ENCODE peak calls at places on chromosomes 12 and 14, in seven cellular contexts. N is A549, Z is H1, V is SK-N-SH, Y is stomach, E is sigmoid colon, B is tibial nerve. G is an unnamed sample.

GRCh38 chr14:73474952-73475351 is 15.8 kb upstream of the RIOX1 start:
- DNase-seq in N (no peak), Z (no peak), Y (no peak), V (no peak), E (no peak), B (no peak), G (no peak)

GRCh38 chr12:115051378-115051777 is 367.4 kb upstream of the TBX3 start:
- DNase-seq in V (no peak), E (no peak), N (no peak), B (no peak), Z (no peak), Y (no peak), G (no peak)

GRCh38 chr12:117897379-117898161 is 71.2 kb downstream of the KSR2 start:
- DNase-seq in B (no peak), V (no peak), N (no peak), E (no peak), Z (no peak), Y (no peak), G (no peak)

GRCh38 chr12:42744539-42745156 is 155.1 kb upstream of the PRICKLE1 start:
- DNase-seq in V (no peak), N (no peak), Y (no peak), E (no peak), B (no peak), Z (no peak), G (no peak)

GRCh38 chr12:51323317-51323960 is 535 bp downstream of the BIN2 start:
- DNase-seq in E (no peak), V (no peak), N (no peak), B (no peak), Z (no peak), Y (no peak), G (no peak)

GRCh38 chr14:57492859-57493258 is 798 bp downstream of the CCDC198 start:
- DNase-seq in V (no peak), E (no peak), B (no peak), N (no peak), Z (no peak), Y (no peak), G (no peak)

GRCh38 chr14:22839159-22839779 is 2.9 kb downstream of the MMP14 start:
- DNase-seq in Y (no peak), Z (no peak), V (no peak), N (no peak), E (peak), B (no peak), G (no peak)

GRCh38 chr12:20946732-20947131 is 136.2 kb downstream of the SLCO1B3 start:
- DNase-seq in B (no peak), N (no peak), E (no peak), Y (no peak), Z (no peak), V (peak), G (no peak)

GRCh38 chr12:56995201-56995929 is 11.0 kb downstream of the ZBTB39 start:
- DNase-seq in Y (no peak), B (no peak), V (no peak), E (no peak), N (no peak), Z (no peak), G (no peak)

GRCh38 chr14:20657216-20658211 is 16.0 kb upstream of the OR6S1 start:
- DNase-seq in B (no peak), E (no peak), N (peak), Y (no peak), V (no peak), Z (peak), G (no peak)

GRCh38 chr12:57793920-57794319 is 11.3 kb downstream of the TSFM start:
- DNase-seq in E (no peak), Y (no peak), N (no peak), Z (no peak), B (no peak), V (no peak), G (no peak)

GRCh38 chr12:96986883-96987523 is 79.9 kb downstream of the NEDD1 start:
- DNase-seq in Y (no peak), Z (no peak), N (peak), E (no peak), B (no peak), V (peak), G (no peak)

GRCh38 chr14:53509227-53509822 is 356.2 kb upstream of the DDHD1 start:
- DNase-seq in Z (no peak), N (no peak), Y (no peak), V (no peak), E (peak), B (peak), G (peak)

GRCh38 chr14:33909380-33910084 is 41.3 kb downstream of the EGLN3 start:
- DNase-seq in V (no peak), Z (no peak), B (no peak), E (no peak), Y (no peak), N (no peak), G (no peak)

GRCh38 chr12:116880817-116881324 is 370 bp downstream of the HRK start:
- DNase-seq in B (no peak), Y (peak), V (peak), E (no peak), N (peak), Z (peak), G (no peak)

GRCh38 chr14:23433457-23433856 is 2.0 kb downstream of the MYH7 start:
- DNase-seq in B (no peak), Y (no peak), N (no peak), E (peak), Z (no peak), V (no peak), G (no peak)

GRCh38 chr14:92609955-92610354 is 96.4 kb downstream of the RIN3 start:
- DNase-seq in B (no peak), Y (no peak), V (no peak), N (no peak), Z (no peak), E (no peak), G (no peak)

GRCh38 chr12:89863968-89864367 is 155.3 kb upstream of the ATP2B1 start:
- DNase-seq in Z (no peak), Y (no peak), N (no peak), E (no peak), V (no peak), B (no peak), G (no peak)

GRCh38 chr12:93419388-93420034 is 22.2 kb downstream of the UBE2N start:
- DNase-seq in Y (no peak), B (no peak), V (peak), Z (no peak), N (peak), E (no peak), G (no peak)

GRCh38 chr14:31232081-31232480 is 24.5 kb upstream of the HECTD1 start:
- DNase-seq in N (no peak), E (no peak), Y (peak), Z (no peak), B (no peak), V (no peak), G (no peak)

GRCh38 chr14:31229009-31229408 is 21.4 kb upstream of the HECTD1 start:
- DNase-seq in Y (no peak), Z (no peak), N (no peak), E (no peak), B (no peak), V (no peak), G (no peak)

GRCh38 chr14:31230559-31230958 is 23.0 kb upstream of the HECTD1 start:
- DNase-seq in N (no peak), Y (no peak), V (no peak), E (no peak), Z (no peak), B (no peak), G (no peak)

GRCh38 chr14:31228533-31228932 is 20.9 kb upstream of the HECTD1 start:
- DNase-seq in B (no peak), V (no peak), E (no peak), N (no peak), Y (no peak), Z (no peak), G (no peak)

DNA sequence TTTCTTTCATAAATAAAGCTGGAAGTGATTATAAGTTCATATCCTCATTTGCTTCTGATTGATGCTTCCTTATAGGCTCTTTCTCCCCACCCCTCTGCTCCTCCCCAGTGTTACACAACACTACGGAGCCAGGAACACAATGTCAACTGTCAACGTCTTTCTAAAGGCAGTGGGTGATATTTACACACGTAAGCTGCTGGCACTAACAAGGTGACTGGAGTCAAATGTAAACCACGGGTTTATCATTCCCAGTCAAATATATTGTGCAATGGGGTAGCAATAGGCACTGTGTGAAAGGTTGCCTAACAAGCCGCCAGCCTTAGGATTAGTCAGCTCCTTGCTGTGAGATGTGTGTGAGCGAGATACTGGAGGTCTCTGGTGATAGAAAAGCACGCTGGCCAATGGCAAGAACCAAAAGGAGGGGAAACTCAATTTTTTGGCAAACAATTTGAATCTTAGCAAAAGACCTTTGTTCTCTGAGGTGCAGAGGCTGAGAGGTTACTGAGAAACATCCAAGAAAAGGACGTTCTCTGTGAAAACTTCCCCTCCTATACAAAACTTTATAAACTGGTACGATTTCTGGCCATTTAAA is 22.1 kb upstream of the HECTD1 start:
- DNase-seq in Z (no peak), Y (peak), E (peak), B (peak), V (no peak), N (peak), G (peak)
- TF ChIP-seq EP300 in Z (no peak), Y (peak), E (no peak), B (peak), V (no peak), N (peak), G (peak)

DNA sequence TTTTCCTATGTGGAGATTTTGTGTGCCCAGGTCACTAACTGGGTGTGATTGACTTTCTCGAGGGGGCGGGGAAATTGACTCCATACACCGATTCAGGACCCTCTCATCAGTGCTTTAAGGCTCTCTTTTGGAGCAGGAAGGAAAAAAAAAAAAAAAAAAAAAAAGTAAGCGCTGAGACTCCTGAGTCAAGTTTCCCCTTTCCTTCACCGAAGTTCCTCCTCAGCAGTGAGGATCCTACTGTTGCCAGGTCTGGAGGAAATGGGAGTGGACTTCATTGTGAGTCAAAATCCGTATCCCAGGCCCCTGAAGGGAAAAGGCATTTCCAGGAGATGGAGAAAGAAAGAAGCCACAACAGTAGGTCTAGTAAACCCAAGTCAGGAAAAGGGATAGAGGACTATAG is 1.4 kb downstream of the PPFIBP1 start:
- DNase-seq in E (peak), N (peak), Y (no peak), Z (no peak), B (no peak), V (no peak), G (no peak)
- H3K27ac ChIP-seq in E (peak), N (peak), Y (peak), Z (no peak), B (peak), V (peak), G (peak)

GRCh38 chr14:95300697-95301526 is 18.8 kb downstream of the CLMN start:
- DNase-seq in B (no peak), V (no peak), N (no peak), Z (no peak), Y (no peak), E (no peak), G (no peak)
- TF ChIP-seq EP300 in B (no peak), V (no peak), N (no peak), Z (no peak), Y (no peak), E (no peak), G (no peak)

GRCh38 chr14:55847766-55848165 is 267.8 kb downstream of the KTN1 start:
- DNase-seq in N (no peak), B (no peak), E (no peak), Z (no peak), V (no peak), Y (no peak), G (no peak)
- H3K27ac ChIP-seq in N (no peak), B (no peak), E (no peak), Z (no peak), V (no peak), Y (no peak), G (no peak)

GRCh38 chr12:67471810-67472209 is 176.7 kb upstream of the DYRK2 start:
- DNase-seq in Z (no peak), B (no peak), E (no peak), N (no peak), V (no peak), Y (no peak), G (no peak)

GRCh38 chr12:67472551-67472950 is 176.0 kb upstream of the DYRK2 start:
- DNase-seq in Y (no peak), N (no peak), B (no peak), Z (no peak), V (no peak), E (no peak), G (no peak)

GRCh38 chr12:67475725-67476124 is 172.8 kb upstream of the DYRK2 start:
- DNase-seq in E (no peak), B (no peak), Z (no peak), N (no peak), Y (no peak), V (no peak), G (no peak)

GRCh38 chr12:67477682-67478265 is 170.8 kb upstream of the DYRK2 start:
- DNase-seq in E (no peak), N (no peak), B (no peak), V (no peak), Y (no peak), Z (no peak), G (no peak)

DNA sequence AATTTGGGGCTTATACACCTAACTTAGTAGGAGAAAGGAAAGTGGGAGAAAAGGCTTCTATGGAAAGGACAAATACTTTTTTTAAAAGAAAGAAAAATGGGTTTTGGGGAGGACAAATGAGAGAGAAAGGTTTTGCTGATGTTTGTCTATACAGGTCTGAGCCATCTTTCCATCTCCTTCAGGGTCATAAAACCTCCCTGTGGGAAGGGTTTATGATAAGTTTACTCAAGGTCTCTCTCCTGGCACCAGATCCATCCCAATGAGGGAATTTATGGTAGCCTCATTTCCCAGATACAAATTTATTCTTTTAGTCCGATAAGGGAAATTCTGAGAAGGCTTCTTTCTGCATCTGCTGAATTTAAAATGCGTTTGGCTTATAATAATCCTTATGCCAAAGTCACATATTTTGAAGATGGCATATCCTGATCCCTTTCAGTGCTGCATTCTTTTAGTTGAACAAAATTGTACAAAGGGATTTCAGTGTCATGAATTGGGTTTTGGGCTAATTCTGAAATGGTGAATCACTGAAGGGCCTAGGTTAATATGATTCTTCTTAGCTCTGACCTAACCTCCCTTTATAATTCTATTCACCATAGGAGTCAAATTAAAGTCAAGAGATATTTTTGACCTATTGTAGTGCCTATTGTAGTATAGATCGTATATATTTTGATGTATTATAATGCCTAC is 173.5 kb upstream of the DYRK2 start:
- DNase-seq in E (no peak), V (no peak), B (no peak), Y (no peak), N (no peak), Z (no peak), G (no peak)
- TF ChIP-seq EP300 in E (no peak), V (no peak), B (no peak), Y (no peak), N (no peak), Z (no peak), G (no peak)

GRCh38 chr12:6254491-6254890 is 54.3 kb downstream of the CD9 start:
- DNase-seq in Y (no peak), V (no peak), B (no peak), N (no peak), E (no peak), Z (no peak), G (no peak)

GRCh38 chr12:6253278-6253677 is 53.1 kb downstream of the CD9 start:
- DNase-seq in N (no peak), Z (no peak), E (no peak), V (no peak), B (no peak), Y (no peak), G (no peak)

GRCh38 chr12:6250343-6250742 is 50.1 kb downstream of the CD9 start:
- DNase-seq in Y (no peak), B (no peak), V (peak), E (no peak), N (no peak), Z (no peak), G (no peak)

DNA sequence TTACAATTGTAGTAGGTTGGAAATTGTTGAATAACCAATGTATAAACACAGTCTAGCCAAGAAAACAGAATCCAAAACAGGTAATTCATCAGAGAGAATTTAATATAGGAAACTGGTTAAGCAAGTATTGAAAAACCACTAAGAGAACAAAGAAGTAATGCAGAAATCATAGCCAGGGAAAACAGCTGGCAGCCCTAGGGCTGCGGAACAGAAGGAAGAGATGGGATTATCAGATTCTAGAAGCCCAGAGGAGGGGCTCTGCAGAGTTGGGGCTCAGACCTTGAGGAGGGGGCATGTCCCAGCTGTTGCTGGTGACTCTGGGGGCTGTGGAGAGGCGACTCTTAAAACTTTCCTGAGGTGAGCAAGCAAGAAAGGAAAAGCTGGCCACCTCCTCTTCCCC is 49.4 kb downstream of the CD9 start:
- DNase-seq in N (no peak), Y (no peak), V (no peak), Z (no peak), E (no peak), B (no peak), G (no peak)
- H3K27ac ChIP-seq in N (no peak), Y (no peak), V (peak), Z (no peak), E (no peak), B (no peak), G (no peak)

DNA sequence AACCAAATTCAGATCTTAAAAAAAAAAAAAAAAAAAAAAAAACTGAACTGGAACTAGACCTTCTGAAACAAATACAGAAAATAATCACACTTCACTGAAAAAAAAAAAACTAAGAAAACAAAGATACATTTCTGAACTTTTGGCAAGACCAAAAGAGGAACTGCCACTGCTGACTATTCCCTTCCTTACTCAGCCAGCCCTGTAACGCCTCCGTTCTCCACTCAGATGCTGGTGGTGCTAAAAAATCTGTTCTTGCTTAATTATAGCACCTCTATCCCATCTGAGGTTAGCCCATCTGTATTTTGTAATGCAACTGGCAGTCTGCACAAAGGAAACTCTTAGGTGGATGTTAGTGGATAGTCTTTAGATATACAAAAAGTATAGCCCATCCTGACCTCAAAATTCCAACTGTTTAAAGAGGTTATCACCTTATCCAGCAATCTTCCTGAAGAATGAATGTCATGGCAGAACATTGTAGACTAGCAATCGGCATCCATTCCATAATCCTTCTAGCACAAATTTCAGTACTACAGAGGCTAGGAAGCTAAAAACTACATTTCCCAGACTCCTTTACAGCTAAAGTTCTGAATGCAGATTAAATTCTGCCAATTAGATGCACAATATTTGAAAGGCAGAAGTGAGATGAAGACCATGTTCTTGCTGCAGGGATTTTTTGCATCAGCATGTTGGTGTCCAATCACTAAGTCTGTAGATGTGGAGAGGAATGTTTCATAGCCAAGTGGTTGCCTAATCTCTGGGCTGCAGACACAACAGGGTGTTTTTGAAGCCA is 5.8 kb downstream of the MAP3K9 start:
- DNase-seq in N (no peak), B (no peak), E (no peak), Y (no peak), Z (no peak), V (no peak), G (no peak)
- TF ChIP-seq EP300 in N (no peak), B (no peak), E (no peak), Y (no peak), Z (no peak), V (no peak), G (no peak)

GRCh38 chr14:102348376-102348775 is 14.3 kb downstream of the CINP start:
- DNase-seq in E (no peak), B (no peak), Y (no peak), Z (no peak), N (no peak), V (no peak), G (no peak)

GRCh38 chr14:102352213-102352612 is 10.5 kb downstream of the CINP start:
- DNase-seq in Y (no peak), N (no peak), B (no peak), Z (no peak), V (no peak), E (no peak), G (no peak)

GRCh38 chr14:102346645-102347044 is 16.0 kb downstream of the CINP start:
- DNase-seq in V (no peak), Y (no peak), N (no peak), E (no peak), Z (no peak), B (no peak), G (no peak)

GRCh38 chr14:102353126-102353619 is 9.5 kb downstream of the CINP start:
- DNase-seq in Z (no peak), V (no peak), E (no peak), N (no peak), Y (peak), B (no peak), G (no peak)

GRCh38 chr14:102351023-102351422 is 11.7 kb downstream of the CINP start:
- DNase-seq in Z (no peak), Y (no peak), N (no peak), B (no peak), E (no peak), V (no peak), G (no peak)
- H3K27ac ChIP-seq in Z (no peak), Y (peak), N (no peak), B (no peak), E (no peak), V (no peak), G (no peak)